ENCODE peak calls at places on chromosomes 7 and 10, in six cellular contexts. B is GM06990, R is mammary epithelial cell, E is IMR-90, D is tibial nerve, K is brain microvascular endothelial cell. Y is an unnamed sample.

GRCh38 chr10:102744374-102745051 is 765 bp downstream of the WBP1L start:
- DNase-seq in D (no peak), B (no peak), K (no peak), R (no peak), E (peak), Y (no peak)

GRCh38 chr7:13411151-13411550 is 578.3 kb downstream of the ETV1 start:
- DNase-seq in D (no peak), E (no peak), R (no peak), K (no peak), B (no peak), Y (no peak)

GRCh38 chr10:33293531-33294170 is 40.8 kb downstream of the NRP1 start:
- DNase-seq in D (no peak), K (no peak), R (no peak), B (no peak), E (no peak), Y (no peak)

GRCh38 chr10:101683226-101683625 is 11.7 kb downstream of the FBXW4 start:
- DNase-seq in E (peak), K (no peak), D (no peak), R (no peak), B (no peak), Y (no peak)

GRCh38 chr10:132458595-132459251 is 61.7 kb downstream of the PWWP2B start:
- DNase-seq in D (peak), E (no peak), R (no peak), K (no peak), B (peak), Y (peak)

GRCh38 chr10:335151-335800 is 200.0 kb downstream of the ZMYND11 start:
- DNase-seq in R (no peak), E (peak), D (no peak), B (no peak), K (no peak), Y (no peak)

GRCh38 chr7:82360591-82361386 is 82.8 kb downstream of the CACNA2D1 start:
- DNase-seq in R (no peak), E (no peak), D (no peak), B (no peak), K (no peak), Y (no peak)

GRCh38 chr10:47402681-47403301 is 18.7 kb upstream of the ZNF488 start:
- DNase-seq in B (no peak), K (peak), R (peak), D (peak), E (peak), Y (peak)

GRCh38 chr7:85469446-85469970 is 282.7 kb upstream of the SEMA3D start:
- DNase-seq in D (no peak), K (no peak), R (no peak), E (peak), B (no peak), Y (peak)

GRCh38 chr10:132382231-132382922 is 14.6 kb upstream of the PWWP2B start:
- DNase-seq in E (no peak), D (no peak), K (no peak), R (no peak), B (no peak), Y (peak)

GRCh38 chr10:16816142-16816541 is 1.1 kb downstream of the RSU1 start:
- DNase-seq in E (no peak), R (no peak), K (no peak), B (no peak), D (no peak), Y (no peak)

GRCh38 chr10:124741281-124741921 is 2.8 kb downstream of the FAM53B start:
- DNase-seq in R (peak), K (peak), D (peak), E (peak), B (peak), Y (peak)

GRCh38 chr10:5584895-5585516 is 60.2 kb downstream of the CALML3 start:
- DNase-seq in E (peak), D (no peak), R (peak), K (peak), B (peak), Y (peak)

GRCh38 chr10:91816986-91817385 is 18.8 kb downstream of the TNKS2 start:
- DNase-seq in E (no peak), B (no peak), K (no peak), R (no peak), D (no peak), Y (no peak)

GRCh38 chr10:15718495-15719061 is 1.1 kb downstream of the ITGA8 start:
- DNase-seq in K (no peak), R (no peak), D (no peak), E (no peak), B (no peak), Y (no peak)

GRCh38 chr10:15715619-15716227 is 4.0 kb downstream of the ITGA8 start:
- DNase-seq in D (no peak), B (no peak), E (no peak), K (peak), R (no peak), Y (peak)

GRCh38 chr10:15720635-15721310 is 1.1 kb upstream of the ITGA8 start:
- DNase-seq in R (no peak), E (no peak), D (no peak), K (no peak), B (no peak), Y (no peak)

GRCh38 chr10:15719062-15719898 is 442 bp downstream of the ITGA8 start:
- DNase-seq in K (peak), D (no peak), R (peak), E (no peak), B (peak), Y (no peak)

GRCh38 chr10:15719899-15720634 is at the start of gene ITGA8:
- DNase-seq in R (no peak), B (no peak), E (no peak), D (no peak), K (peak), Y (no peak)
- TF ChIP-seq CTCF in R (peak), B (no peak), E (peak), D (peak), K (peak), Y (peak)

GRCh38 chr10:103941801-103942200 is 23.8 kb upstream of the STN1 start:
- DNase-seq in D (no peak), R (peak), K (no peak), B (no peak), E (no peak), Y (no peak)
- H3K4me3 ChIP-seq in D (no peak), R (no peak), K (no peak), B (no peak), E (no peak), Y (no peak)

DNA sequence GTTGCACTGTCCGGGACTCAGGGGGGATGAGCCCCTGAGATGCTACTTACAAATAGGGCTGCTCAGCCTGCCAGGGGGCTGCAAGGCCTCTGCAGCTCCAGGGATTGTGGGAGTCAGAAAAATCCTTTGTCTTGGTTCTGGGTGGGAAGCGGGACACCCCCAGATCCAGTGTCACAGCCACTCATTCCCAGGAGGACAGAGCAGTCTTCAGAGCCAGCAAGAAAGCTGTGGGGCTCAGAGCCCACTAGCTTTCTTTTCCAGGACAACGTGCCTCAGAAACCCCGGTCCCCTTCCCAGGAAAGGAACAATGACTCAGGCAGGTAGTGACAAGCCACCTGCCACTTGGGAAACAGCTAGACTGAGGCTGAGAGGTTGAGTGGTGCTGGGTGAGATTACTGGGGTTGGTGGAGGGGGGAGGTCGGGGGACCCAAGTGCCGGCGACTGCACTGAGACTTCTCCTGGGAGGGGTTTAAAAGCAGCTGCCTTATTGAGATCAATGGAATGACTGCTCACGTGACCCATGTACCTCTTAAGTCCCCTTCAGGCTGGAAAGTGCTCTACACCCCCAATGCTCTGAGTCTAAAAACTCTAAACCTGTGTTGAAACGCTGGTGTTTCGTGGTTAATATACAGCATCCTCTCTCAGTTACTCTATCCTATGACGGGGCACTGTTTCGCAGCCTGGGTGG is 123.6 kb downstream of the UBE2H start:
- DNase-seq in B (no peak), E (no peak), R (peak), K (no peak), D (no peak), Y (no peak)
- TF ChIP-seq CTCF in B (no peak), E (no peak), R (no peak), K (no peak), D (no peak), Y (no peak)

DNA sequence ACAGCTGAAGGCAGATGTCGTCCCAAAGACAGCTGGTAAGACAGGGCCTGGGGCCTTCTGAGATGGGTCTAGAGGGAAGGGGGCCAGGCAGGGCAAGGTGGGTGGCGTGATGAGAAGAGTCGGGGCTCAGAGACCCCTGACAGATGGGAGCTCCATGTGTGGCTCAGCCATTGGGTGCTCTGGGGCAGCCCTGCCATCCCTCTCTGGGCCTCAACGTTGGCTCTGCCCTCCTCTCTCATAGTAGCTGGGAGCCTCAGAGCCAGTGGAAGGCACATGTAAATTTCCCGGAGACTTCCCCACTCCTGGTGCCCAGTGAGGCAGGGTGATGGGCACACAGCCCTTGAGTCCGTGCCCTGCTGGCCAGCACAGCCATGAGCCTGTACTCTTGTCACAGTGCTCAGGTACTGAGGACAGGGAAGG is 1.8 kb downstream of the PPIF start:
- DNase-seq in B (no peak), K (no peak), D (no peak), E (no peak), R (no peak), Y (no peak)
- H3K4me3 ChIP-seq in B (peak), K (peak), D (no peak), E (no peak), R (peak), Y (peak)

GRCh38 chr10:23530079-23530478 is 91.2 kb downstream of the OTUD1 start:
- DNase-seq in K (no peak), D (no peak), B (no peak), R (no peak), E (peak), Y (peak)
- TF ChIP-seq CTCF in K (peak), D (no peak), B (peak), R (peak), E (peak), Y (peak)

DNA sequence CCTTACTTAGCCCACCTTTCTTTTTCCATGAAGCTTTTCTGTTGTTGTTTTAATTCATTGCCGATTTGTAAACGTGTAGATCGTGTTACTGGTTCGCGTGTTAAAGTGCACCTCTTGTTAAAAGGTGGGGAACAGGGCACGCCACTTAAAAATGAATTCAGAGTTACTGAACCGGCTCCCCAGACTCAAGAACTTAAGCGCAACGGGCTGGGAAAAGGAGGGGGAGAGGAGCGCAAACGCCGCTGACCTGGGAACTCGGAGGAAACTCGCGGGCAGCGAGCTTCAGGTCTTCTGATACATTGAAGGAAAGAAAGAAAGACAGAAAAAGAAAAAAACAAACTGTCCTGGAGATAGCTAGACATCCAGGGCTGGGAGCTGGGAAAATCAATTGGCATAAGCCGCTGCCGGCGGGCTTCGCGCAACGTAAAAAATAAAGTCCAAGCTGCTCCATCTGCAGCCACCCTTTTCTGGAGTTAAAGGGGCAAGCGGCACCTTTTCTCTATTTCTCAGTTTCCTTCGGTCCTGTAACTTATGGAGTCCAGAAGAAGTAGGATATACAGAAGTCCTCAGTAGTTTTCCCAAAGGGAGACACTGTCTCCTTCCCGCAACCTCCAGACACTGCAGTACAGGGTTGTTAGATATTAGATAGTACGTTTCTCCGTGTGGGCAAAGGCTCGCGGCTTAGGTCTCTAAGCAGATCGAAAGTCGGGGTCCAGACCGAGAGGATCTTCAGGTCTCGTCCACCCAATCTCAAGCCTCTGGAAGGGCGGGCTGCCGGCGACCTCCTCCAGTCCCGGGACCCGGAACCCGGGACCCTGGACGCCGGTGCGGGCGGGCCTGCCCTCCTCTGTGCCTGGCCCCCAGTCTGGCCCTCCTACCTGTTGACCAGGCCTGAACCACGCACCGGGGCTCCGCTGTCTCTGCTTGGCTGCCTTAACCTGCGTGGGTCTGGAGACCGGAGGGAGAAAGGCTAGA is 1.8 kb upstream of the DLX6 start:
- DNase-seq in B (no peak), K (no peak), R (no peak), E (no peak), D (no peak), Y (no peak)
- H3K4me3 ChIP-seq in B (no peak), K (no peak), R (no peak), E (no peak), D (no peak), Y (no peak)

GRCh38 chr10:119252051-119252465 is 44.7 kb downstream of the GRK5 start:
- DNase-seq in K (no peak), E (peak), B (no peak), R (no peak), D (no peak), Y (peak)
- TF ChIP-seq CTCF in K (peak), E (peak), B (no peak), R (no peak), D (no peak), Y (peak)